ENCODE peak calls at places on chromosomes 11 and 22, in seven cellular contexts. U, S, O, L, P, G and J are unnamed samples.

GRCh38 chr11:65541093-65542010 is 16.5 kb downstream of the SCYL1 start:
- DNase-seq in O (no peak), S (no peak), U (no peak), L (no peak), P (no peak), G (no peak), J (no peak)

GRCh38 chr11:10701982-10702381 is 8.4 kb upstream of the IRAG1 start:
- DNase-seq in O (no peak), L (peak; percentile 43), G (no peak), P (no peak), S (no peak), U (no peak), J (peak; percentile 50)

GRCh38 chr11:101126551-101127347 is 2.9 kb downstream of the PGR start:
- DNase-seq in S (peak; percentile 59), P (peak; percentile 19), L (peak; percentile 26), O (peak; percentile 56), U (no peak), G (peak; percentile 66), J (no peak)

GRCh38 chr11:123144707-123145106 is 50.3 kb downstream of the CLMP start:
- DNase-seq in S (no peak), L (no peak), O (no peak), U (no peak), P (no peak), G (no peak), J (no peak)

GRCh38 chr22:22992474-22992873 is 77.8 kb upstream of the GNAZ start:
- DNase-seq in U (no peak), G (no peak), L (no peak), O (no peak), P (no peak), S (no peak), J (no peak)

GRCh38 chr11:18778468-18778867 is 13.1 kb downstream of the PTPN5 start:
- DNase-seq in P (no peak), G (no peak), U (no peak), L (no peak), O (no peak), S (no peak), J (no peak)

GRCh38 chr11:19432370-19433163 is 191.8 kb upstream of the E2F8 start:
- DNase-seq in P (no peak), U (no peak), S (no peak), L (peak; percentile 90), O (no peak), G (no peak), J (peak; percentile 91)

GRCh38 chr11:68855205-68855978 is 13.7 kb upstream of the CPT1A start:
- DNase-seq in P (no peak), L (peak; percentile 13), S (peak; percentile 83), G (peak; percentile 80), U (no peak), O (peak; percentile 58), J (peak; percentile 58)

GRCh38 chr11:128949791-128950454 is 7.3 kb upstream of the TP53AIP1 start:
- DNase-seq in O (no peak), S (no peak), U (no peak), L (peak; percentile 30), G (no peak), P (no peak), J (no peak)

GRCh38 chr11:78957481-78958245 is 383.0 kb upstream of the NARS2 start:
- DNase-seq in S (no peak), U (no peak), O (no peak), G (no peak), L (peak; percentile 59), P (no peak), J (peak; percentile 61)

GRCh38 chr11:33089776-33090175 is 50.4 kb downstream of the TCP11L1 start:
- DNase-seq in G (no peak), S (no peak), U (no peak), P (no peak), L (peak; percentile 29), O (no peak), J (no peak)

GRCh38 chr11:82944198-82944597 is 42.7 kb downstream of the DDIAS start:
- DNase-seq in P (no peak), G (no peak), L (no peak), U (no peak), S (no peak), O (no peak), J (no peak)

GRCh38 chr11:14417975-14418374 is 59.0 kb upstream of the RRAS2 start:
- DNase-seq in U (no peak), O (no peak), S (no peak), P (no peak), G (no peak), L (peak; percentile 27), J (peak; percentile 67)

GRCh38 chr11:72012897-72013721 is 14.4 kb downstream of the IL18BP start:
- DNase-seq in P (no peak), S (peak; percentile 89), L (peak; percentile 80), G (peak; percentile 85), U (peak; percentile 52), O (peak; percentile 82), J (no peak)

GRCh38 chr11:6611092-6612007 is 666 bp downstream of the TAF10 start:
- DNase-seq in G (peak; percentile 91), P (no peak), U (no peak), S (peak; percentile 77), L (peak; percentile 39), O (peak; percentile 74), J (no peak)

GRCh38 chr11:126158054-126158791 is 53.2 kb downstream of the RPUSD4 start:
- DNase-seq in S (no peak), P (no peak), U (no peak), G (no peak), L (no peak), O (no peak), J (no peak)

GRCh38 chr22:43515411-43515810 is 103.6 kb downstream of the MPPED1 start:
- DNase-seq in U (no peak), O (no peak), G (peak; percentile 55), L (no peak), S (no peak), P (no peak), J (no peak)

GRCh38 chr11:32148824-32149223 is 58.0 kb downstream of the RCN1 start:
- DNase-seq in L (peak; percentile 66), U (no peak), P (no peak), O (no peak), G (no peak), S (no peak), J (peak; percentile 33)

GRCh38 chr11:117983163-117983475 is 3.1 kb upstream of the IL10RA start:
- DNase-seq in O (no peak), S (no peak), G (no peak), L (no peak), P (no peak), U (no peak), J (no peak)

GRCh38 chr11:61460474-61460881 is 30.6 kb downstream of the SDHAF2 start:
- DNase-seq in S (peak; percentile 71), G (no peak), L (no peak), P (no peak), O (no peak), U (no peak), J (no peak)

GRCh38 chr11:91528965-91529364 is 695.7 kb upstream of the FAT3 start:
- DNase-seq in L (no peak), O (no peak), S (no peak), G (no peak), U (no peak), P (no peak), J (no peak)

DNA sequence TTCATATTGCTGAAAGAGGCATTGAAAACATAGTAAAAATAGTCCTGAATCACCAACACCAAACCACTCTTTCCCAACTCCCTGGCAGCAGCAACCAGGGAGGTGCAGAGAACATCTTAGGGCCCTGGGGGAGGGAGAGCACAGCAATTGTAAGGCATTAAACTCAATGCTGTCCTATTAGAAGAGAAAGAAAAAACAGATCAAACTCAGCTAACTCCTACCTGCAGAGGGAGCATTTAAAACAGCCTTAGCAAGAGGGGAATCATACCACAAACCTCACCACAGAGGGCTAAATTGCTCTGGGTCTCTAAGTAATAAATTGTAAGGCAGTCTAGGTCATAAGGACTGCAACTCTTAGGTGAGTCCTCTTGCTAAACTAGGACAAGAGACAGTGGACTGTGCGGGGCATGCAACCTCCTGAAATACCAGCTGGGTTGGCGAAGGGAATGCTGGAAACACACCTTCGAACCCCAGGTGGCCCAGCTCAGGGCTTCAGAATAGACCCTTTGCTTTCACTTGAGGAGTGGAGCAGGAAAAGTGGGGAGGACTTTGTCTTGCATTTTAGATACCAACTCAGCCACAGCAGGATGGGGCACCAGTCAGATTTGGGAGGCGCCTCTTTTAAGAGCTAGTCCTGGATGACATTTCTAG is 697.1 kb upstream of the FAT3 start:
- DNase-seq in L (no peak), O (no peak), U (no peak), G (no peak), S (no peak), P (no peak), J (no peak)
- TF ChIP-seq CTCF in L (no peak), O (no peak), U (no peak), G (no peak), S (no peak), P (no peak), J (no peak)

GRCh38 chr11:133980665-133981064 is 23.9 kb upstream of the IGSF9B start:
- DNase-seq in U (no peak), G (no peak), S (no peak), O (no peak), P (no peak), L (no peak), J (no peak)

GRCh38 chr11:133983660-133984316 is 27.0 kb upstream of the IGSF9B start:
- DNase-seq in S (peak; percentile 44), U (no peak), P (no peak), L (no peak), G (no peak), O (no peak), J (no peak)

GRCh38 chr11:133981156-133981555 is 24.4 kb upstream of the IGSF9B start:
- DNase-seq in O (peak; percentile 58), S (no peak), P (no peak), L (no peak), U (no peak), G (peak; percentile 81), J (no peak)

GRCh38 chr11:133982901-133983300 is 26.1 kb upstream of the IGSF9B start:
- DNase-seq in S (no peak), G (no peak), O (no peak), P (no peak), U (no peak), L (no peak), J (no peak)

GRCh38 chr11:133982151-133982550 is 25.4 kb upstream of the IGSF9B start:
- DNase-seq in O (no peak), P (no peak), S (peak; percentile 17), L (no peak), U (no peak), G (no peak), J (no peak)
- H3K4me3 ChIP-seq in O (no peak overlapping the region), P (no peak overlapping the region), S (no peak overlapping the region), L (no peak overlapping the region), U (no peak overlapping the region), G (no peak overlapping the region), J (no peak overlapping the region)

GRCh38 chr11:75298191-75298590 is 53.3 kb downstream of the ARRB1 start:
- DNase-seq in P (no peak), L (no peak), S (no peak), U (no peak), O (no peak), G (no peak), J (no peak)
- TF ChIP-seq CTCF in P (no peak), L (no peak), S (no peak), U (no peak), O (no peak), G (no peak), J (no peak)

DNA sequence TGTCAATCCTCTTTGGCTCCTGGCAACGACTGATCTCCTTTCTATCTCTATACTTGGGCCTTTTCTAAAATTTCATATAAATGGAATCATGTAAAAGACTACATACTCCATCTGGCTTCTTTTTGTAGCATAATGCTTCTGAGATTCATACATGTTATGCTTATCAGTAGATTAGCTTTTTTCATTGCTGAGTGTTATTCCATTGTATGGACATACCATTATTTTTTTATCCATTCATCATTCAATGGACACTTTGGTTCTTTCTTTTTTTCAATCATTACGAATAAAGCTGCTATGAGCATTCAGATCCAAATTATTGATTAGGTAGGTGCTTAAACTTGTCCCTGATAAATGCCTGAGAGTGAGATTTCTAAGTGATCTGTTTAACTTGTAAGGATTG is 11.7 kb upstream of the ARL14EP start:
- DNase-seq in O (no peak), P (no peak), S (no peak), U (no peak), L (no peak), G (no peak), J (no peak)
- H3K4me3 ChIP-seq in O (no peak overlapping the region), P (no peak overlapping the region), S (no peak overlapping the region), U (no peak overlapping the region), L (no peak overlapping the region), G (no peak overlapping the region), J (no peak overlapping the region)